ENCODE peak calls at places on chromosomes 2 and 18, in nine cellular contexts. H is gastrocnemius medialis, E is HCT116, Z is uterus, F is A549, W is body of pancreas, N is transverse colon, P is testis, Q is NB4. O is an unnamed sample.

GRCh38 chr18:46916551-46917107 is 678 bp downstream of the PIAS2 start:
- DNase-seq in H (peak; percentile 7), E (no peak), Z (peak; percentile 19), F (no peak), W (peak; percentile 14), N (no peak), P (peak; percentile 33), Q (peak; percentile 62), O (peak; percentile 15)

GRCh38 chr2:71417300-71418202 is 35.8 kb upstream of the DYSF start:
- DNase-seq in H (no peak), E (peak; percentile 10), Z (no peak), F (peak; percentile 10), W (no peak), N (no peak), P (no peak), Q (no peak), O (no peak)

GRCh38 chr2:237120956-237121720 is 35.4 kb downstream of the COPS8 start:
- DNase-seq in H (no peak), E (no peak), Z (no peak), F (no peak), W (no peak), N (no peak), P (no peak), Q (no peak), O (no peak)

GRCh38 chr18:32346667-32347066 is 124.0 kb downstream of the GAREM1 start:
- DNase-seq in H (no peak), E (no peak), Z (no peak), F (no peak), W (no peak), N (no peak), P (no peak), Q (no peak), O (no peak)

GRCh38 chr2:37802899-37803379 is 122.1 kb upstream of the RMDN2 start:
- DNase-seq in H (no peak), E (no peak), Z (no peak), F (peak; percentile 71), W (no peak), N (no peak), P (no peak), Q (no peak), O (no peak)

GRCh38 chr2:28398101-28398834 is 5.6 kb downstream of the FOSL2 start:
- DNase-seq in H (peak; percentile 75), E (no peak), Z (peak; percentile 76), F (no peak), W (no peak), N (no peak), P (peak; percentile 81), Q (no peak), O (no peak)

GRCh38 chr18:62715829-62716678 is 713 bp downstream of the PHLPP1 start:
- DNase-seq in H (peak; percentile 18), E (peak; percentile 16), Z (peak; percentile 48), F (peak; percentile 14), W (peak; percentile 68), N (peak; percentile 70), P (peak; percentile 30), Q (peak; percentile 77), O (peak; percentile 93)

GRCh38 chr2:231682546-231683291 is 25.6 kb upstream of the PTMA start:
- DNase-seq in H (no peak), E (no peak), Z (no peak), F (no peak), W (no peak), N (no peak), P (no peak), Q (no peak), O (no peak)

GRCh38 chr2:1136071-1136470 is 185.4 kb downstream of the SNTG2 start:
- DNase-seq in H (no peak), E (no peak), Z (no peak), F (no peak), W (no peak), N (no peak), P (no peak), Q (peak; percentile 12), O (no peak)

GRCh38 chr18:54388203-54389142 is 30.8 kb downstream of the C18orf54 start:
- DNase-seq in H (no peak), E (peak; percentile 66), Z (no peak), F (peak; percentile 19), W (peak; percentile 18), N (peak; percentile 41), P (no peak), Q (peak; percentile 60), O (no peak)

GRCh38 chr2:42225573-42225972 is 56.4 kb downstream of the EML4 start:
- DNase-seq in H (no peak), E (no peak), Z (no peak), F (no peak), W (no peak), N (no peak), P (no peak), Q (no peak), O (no peak)

GRCh38 chr2:50125230-50125629 is 906.7 kb downstream of the NRXN1 start:
- DNase-seq in H (no peak), E (no peak), Z (no peak), F (no peak), W (no peak), N (no peak), P (no peak), Q (no peak), O (no peak)

GRCh38 chr18:6929370-6930102 is 188.1 kb downstream of the LAMA1 start:
- DNase-seq in H (no peak), E (no peak), Z (no peak), F (no peak), W (no peak), N (peak; percentile 47), P (peak; percentile 74), Q (no peak), O (no peak)

GRCh38 chr2:128332091-128332634 is 13.5 kb upstream of the HS6ST1 start:
- DNase-seq in H (no peak), E (no peak), Z (no peak), F (no peak), W (no peak), N (no peak), P (no peak), Q (no peak), O (no peak)

GRCh38 chr18:12048010-12048826 is 45.4 kb upstream of the ANKRD62 start:
- DNase-seq in H (no peak), E (no peak), Z (no peak), F (no peak), W (no peak), N (no peak), P (no peak), Q (no peak), O (peak; percentile 9)

GRCh38 chr18:5285326-5285725 is 10.2 kb downstream of the ZBTB14 start:
- DNase-seq in H (no peak), E (no peak), Z (no peak), F (no peak), W (no peak), N (no peak), P (no peak), Q (no peak), O (no peak)

GRCh38 chr2:160157861-160158813 is 41.9 kb downstream of the ITGB6 start:
- DNase-seq in H (no peak), E (no peak), Z (no peak), F (no peak), W (no peak), N (no peak), P (peak; percentile 37), Q (no peak), O (peak; percentile 53)

GRCh38 chr2:58089081-58089480 is 42.5 kb downstream of the VRK2 start:
- DNase-seq in H (no peak), E (no peak), Z (no peak), F (no peak), W (no peak), N (no peak), P (no peak), Q (no peak), O (no peak)

GRCh38 chr2:19140463-19141208 is 217.8 kb downstream of the OSR1 start:
- DNase-seq in H (no peak), E (peak; percentile 72), Z (no peak), F (peak; percentile 92), W (no peak), N (no peak), P (no peak), Q (no peak), O (no peak)
- TF ChIP-seq POLR2A in H (no peak), E (no peak), Z (no peak), F (no peak), W (no peak), N (no peak), P (no peak), Q (no peak), O (no peak)

GRCh38 chr2:80473806-80474205 is 169.3 kb upstream of the LRRTM1 start:
- DNase-seq in H (no peak), E (no peak), Z (no peak), F (no peak), W (no peak), N (no peak), P (no peak), Q (no peak), O (no peak)

GRCh38 chr2:80464275-80464674 is 159.7 kb upstream of the LRRTM1 start:
- DNase-seq in H (no peak), E (no peak), Z (no peak), F (no peak), W (no peak), N (no peak), P (no peak), Q (no peak), O (no peak)

GRCh38 chr2:80467262-80467811 is 162.8 kb upstream of the LRRTM1 start:
- DNase-seq in H (no peak), E (no peak), Z (no peak), F (no peak), W (no peak), N (no peak), P (no peak), Q (no peak), O (no peak)

GRCh38 chr2:80473069-80473468 is 168.5 kb upstream of the LRRTM1 start:
- DNase-seq in H (no peak), E (no peak), Z (no peak), F (no peak), W (no peak), N (no peak), P (no peak), Q (no peak), O (no peak)

DNA sequence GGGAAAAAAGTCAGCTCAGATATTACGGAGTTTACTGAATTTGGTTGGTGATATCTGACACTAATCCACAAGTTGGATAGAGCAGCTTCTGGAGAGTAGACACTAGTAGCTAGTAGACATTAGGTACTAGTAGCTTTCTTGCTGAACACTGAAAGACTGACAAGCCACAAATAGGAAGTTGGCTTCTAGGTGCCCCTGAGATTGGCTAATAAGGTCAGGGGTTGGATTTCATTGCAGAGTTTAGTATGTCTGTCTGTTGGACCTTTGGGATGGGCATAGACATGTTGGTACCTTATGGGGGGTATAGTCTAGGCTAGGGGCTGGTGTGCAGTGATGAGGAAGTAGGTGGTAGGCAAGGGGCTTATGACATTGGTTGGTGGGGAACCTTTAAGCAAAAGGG is 164.9 kb upstream of the LRRTM1 start:
- DNase-seq in H (no peak), E (no peak), Z (no peak), F (no peak), W (no peak), N (no peak), P (no peak), Q (peak; percentile 5), O (no peak)
- TF ChIP-seq POLR2A in H (no peak), E (no peak), Z (no peak), F (no peak), W (no peak), N (no peak), P (no peak), Q (no peak), O (no peak)

GRCh38 chr18:74597662-74598349 is at the start of gene ZNF407:
- DNase-seq in H (peak; percentile 80), E (peak; percentile 86), Z (peak; percentile 89), F (peak; percentile 57), W (peak; percentile 90), N (peak; percentile 90), P (peak; percentile 91), Q (peak; percentile 92), O (peak; percentile 87)
- TF ChIP-seq POLR2A in H (peak; percentile 3), E (peak; percentile 5), Z (peak; percentile 3), F (no peak), W (peak; percentile 76), N (peak; percentile 69), P (no peak), Q (no peak), O (no peak)

GRCh38 chr2:154924531-154924930 is 226.0 kb downstream of the KCNJ3 start:
- DNase-seq in H (no peak), E (no peak), Z (no peak), F (no peak), W (no peak), N (no peak), P (no peak), Q (no peak), O (no peak)
- TF ChIP-seq POLR2A in H (no peak), E (no peak), Z (no peak), F (no peak), W (no peak), N (no peak), P (no peak), Q (no peak), O (no peak)

O was measured in lower leg skin.